ENCODE peak calls at places on chromosomes 13 and 19, in nine cellular contexts. One of them, this sample, is unnamed.

GRCh38 chr13:36965767-36966166 is 33.4 kb downstream of the ALG5 start:
- DNase-seq in A549: no peak
- DNase-seq in K562: no peak
- DNase-seq in SK-N-SH: no peak
- DNase-seq in Panc1: no peak
- DNase-seq in HL-60: no peak
- DNase-seq in HCT116: peak
- DNase-seq in GM12878: no peak
- DNase-seq in HepG2: no peak
- DNase-seq in this sample: no peak

GRCh38 chr13:65843314-65843731 is 1386.8 kb downstream of the PCDH9 start:
- DNase-seq in A549: no peak
- DNase-seq in K562: no peak
- DNase-seq in SK-N-SH: no peak
- DNase-seq in Panc1: no peak
- DNase-seq in HL-60: no peak
- DNase-seq in HCT116: no peak
- DNase-seq in GM12878: no peak
- DNase-seq in HepG2: no peak
- DNase-seq in this sample: no peak

GRCh38 chr19:10881403-10882107 is 10.2 kb downstream of the CARM1 start:
- DNase-seq in A549: no peak
- DNase-seq in K562: peak
- DNase-seq in SK-N-SH: peak
- DNase-seq in Panc1: no peak
- DNase-seq in HL-60: no peak
- DNase-seq in HCT116: no peak
- DNase-seq in GM12878: no peak
- DNase-seq in HepG2: no peak
- DNase-seq in this sample: peak

GRCh38 chr13:83780201-83780600 is 102.1 kb downstream of the SLITRK1 start:
- DNase-seq in A549: no peak
- DNase-seq in K562: peak
- DNase-seq in SK-N-SH: peak
- DNase-seq in Panc1: peak
- DNase-seq in HL-60: peak
- DNase-seq in HCT116: peak
- DNase-seq in GM12878: no peak
- DNase-seq in HepG2: peak
- DNase-seq in this sample: peak

GRCh38 chr13:44302233-44302632 is 71.4 kb upstream of the SERP2 start:
- DNase-seq in A549: no peak
- DNase-seq in K562: no peak
- DNase-seq in SK-N-SH: no peak
- DNase-seq in Panc1: no peak
- DNase-seq in HL-60: no peak
- DNase-seq in HCT116: no peak
- DNase-seq in GM12878: no peak
- DNase-seq in HepG2: no peak
- DNase-seq in this sample: no peak

GRCh38 chr13:97856001-97856675 is 97.3 kb upstream of the IPO5 start:
- DNase-seq in A549: no peak
- DNase-seq in K562: no peak
- DNase-seq in SK-N-SH: peak
- DNase-seq in Panc1: no peak
- DNase-seq in HL-60: no peak
- DNase-seq in HCT116: no peak
- DNase-seq in GM12878: no peak
- DNase-seq in HepG2: no peak
- DNase-seq in this sample: peak

GRCh38 chr19:55257461-55258411 is 1.1 kb downstream of the PPP6R1 start:
- DNase-seq in A549: no peak
- DNase-seq in K562: peak
- DNase-seq in SK-N-SH: peak
- DNase-seq in Panc1: no peak
- DNase-seq in HL-60: peak
- DNase-seq in HCT116: no peak
- DNase-seq in GM12878: no peak
- DNase-seq in HepG2: no peak
- DNase-seq in this sample: peak

GRCh38 chr13:80436571-80437169 is 95.7 kb upstream of the SPRY2 start:
- DNase-seq in A549: no peak
- DNase-seq in K562: no peak
- DNase-seq in SK-N-SH: no peak
- DNase-seq in Panc1: no peak
- DNase-seq in HL-60: no peak
- DNase-seq in HCT116: no peak
- DNase-seq in GM12878: no peak
- DNase-seq in HepG2: no peak
- DNase-seq in this sample: no peak

GRCh38 chr13:43730642-43731041 is 56.1 kb downstream of the ENOX1 start:
- DNase-seq in A549: no peak
- DNase-seq in K562: no peak
- DNase-seq in SK-N-SH: no peak
- DNase-seq in Panc1: no peak
- DNase-seq in HL-60: no peak
- DNase-seq in HCT116: no peak
- DNase-seq in GM12878: no peak
- DNase-seq in HepG2: no peak
- DNase-seq in this sample: no peak

GRCh38 chr13:41501281-41501680 is 43.9 kb downstream of the RGCC start:
- DNase-seq in A549: no peak
- DNase-seq in K562: no peak
- DNase-seq in SK-N-SH: no peak
- DNase-seq in Panc1: no peak
- DNase-seq in HL-60: no peak
- DNase-seq in HCT116: no peak
- DNase-seq in GM12878: no peak
- DNase-seq in HepG2: no peak
- DNase-seq in this sample: no peak

GRCh38 chr13:48233097-48233885 is at the start of gene ITM2B:
- DNase-seq in A549: peak
- DNase-seq in K562: peak
- DNase-seq in SK-N-SH: peak
- DNase-seq in Panc1: no peak
- DNase-seq in HL-60: peak
- DNase-seq in HCT116: peak
- DNase-seq in GM12878: no peak
- DNase-seq in HepG2: peak
- DNase-seq in this sample: peak

GRCh38 chr13:75635101-75635620 is 969 bp upstream of the LMO7 start:
- DNase-seq in A549: no peak
- DNase-seq in K562: no peak
- DNase-seq in SK-N-SH: no peak
- DNase-seq in Panc1: no peak
- DNase-seq in HL-60: no peak
- DNase-seq in HCT116: no peak
- DNase-seq in GM12878: no peak
- DNase-seq in HepG2: peak
- DNase-seq in this sample: peak

GRCh38 chr19:35766571-35767104 is 8.7 kb downstream of the PROSER3 start:
- DNase-seq in A549: no peak
- DNase-seq in K562: no peak
- DNase-seq in SK-N-SH: no peak
- DNase-seq in Panc1: no peak
- DNase-seq in HL-60: no peak
- DNase-seq in HCT116: no peak
- DNase-seq in GM12878: no peak
- DNase-seq in HepG2: no peak
- DNase-seq in this sample: no peak

GRCh38 chr13:99363391-99363790 is 56.2 kb upstream of the GPR183 start:
- DNase-seq in A549: no peak
- DNase-seq in K562: no peak
- DNase-seq in SK-N-SH: no peak
- DNase-seq in Panc1: no peak
- DNase-seq in HL-60: no peak
- DNase-seq in HCT116: no peak
- DNase-seq in GM12878: no peak
- DNase-seq in HepG2: no peak
- DNase-seq in this sample: no peak

GRCh38 chr13:74136089-74136658 is 2.0 kb upstream of the KLF12 start:
- DNase-seq in A549: no peak
- DNase-seq in K562: no peak
- DNase-seq in SK-N-SH: peak
- DNase-seq in Panc1: no peak
- DNase-seq in HL-60: no peak
- DNase-seq in HCT116: no peak
- DNase-seq in GM12878: no peak
- DNase-seq in HepG2: no peak
- DNase-seq in this sample: peak

GRCh38 chr19:30305346-30306060 is 66.7 kb upstream of the ZNF536 start:
- DNase-seq in A549: no peak
- DNase-seq in K562: no peak
- DNase-seq in SK-N-SH: peak
- DNase-seq in Panc1: no peak
- DNase-seq in HL-60: no peak
- DNase-seq in HCT116: no peak
- DNase-seq in GM12878: no peak
- DNase-seq in HepG2: no peak
- DNase-seq in this sample: no peak

GRCh38 chr13:62387642-62388041 is 972.0 kb upstream of the PCDH20 start:
- DNase-seq in A549: no peak
- DNase-seq in K562: no peak
- DNase-seq in SK-N-SH: peak
- DNase-seq in Panc1: no peak
- DNase-seq in HL-60: no peak
- DNase-seq in HCT116: peak
- DNase-seq in GM12878: no peak
- DNase-seq in HepG2: no peak
- DNase-seq in this sample: peak

GRCh38 chr19:20925481-20925880 is 2.4 kb downstream of the ZNF85 start:
- DNase-seq in A549: no peak
- DNase-seq in K562: no peak
- DNase-seq in SK-N-SH: no peak
- DNase-seq in Panc1: no peak
- DNase-seq in HL-60: no peak
- DNase-seq in HCT116: no peak
- DNase-seq in GM12878: no peak
- DNase-seq in HepG2: no peak
- DNase-seq in this sample: no peak

GRCh38 chr19:34350161-34350561 is 14.8 kb upstream of the GPI start:
- DNase-seq in A549: no peak
- DNase-seq in K562: no peak
- DNase-seq in SK-N-SH: no peak
- DNase-seq in Panc1: no peak
- DNase-seq in HL-60: no peak
- DNase-seq in HCT116: no peak
- DNase-seq in GM12878: no peak
- DNase-seq in HepG2: no peak
- DNase-seq in this sample: no peak
- TF ChIP-seq REST in A549: no peak
- TF ChIP-seq REST in K562: no peak
- TF ChIP-seq REST in SK-N-SH: no peak
- TF ChIP-seq REST in Panc1: no peak
- TF ChIP-seq REST in HL-60: no peak
- TF ChIP-seq REST in HCT116: no peak
- TF ChIP-seq REST in GM12878: no peak
- TF ChIP-seq REST in HepG2: no peak
- TF ChIP-seq REST in this sample: no peak

GRCh38 chr13:20227730-20228129 is 4.4 kb downstream of the GJB6 start:
- DNase-seq in A549: no peak
- DNase-seq in K562: no peak
- DNase-seq in SK-N-SH: no peak
- DNase-seq in Panc1: no peak
- DNase-seq in HL-60: no peak
- DNase-seq in HCT116: no peak
- DNase-seq in GM12878: no peak
- DNase-seq in HepG2: no peak
- DNase-seq in this sample: no peak

GRCh38 chr13:20231839-20232555 is at the start of gene GJB6:
- DNase-seq in A549: no peak
- DNase-seq in K562: no peak
- DNase-seq in SK-N-SH: peak
- DNase-seq in Panc1: no peak
- DNase-seq in HL-60: no peak
- DNase-seq in HCT116: no peak
- DNase-seq in GM12878: no peak
- DNase-seq in HepG2: no peak
- DNase-seq in this sample: peak

GRCh38 chr13:20232556-20233277 is 598 bp upstream of the GJB6 start:
- DNase-seq in A549: no peak
- DNase-seq in K562: no peak
- DNase-seq in SK-N-SH: no peak
- DNase-seq in Panc1: no peak
- DNase-seq in HL-60: no peak
- DNase-seq in HCT116: no peak
- DNase-seq in GM12878: no peak
- DNase-seq in HepG2: no peak
- DNase-seq in this sample: no peak

GRCh38 chr13:20227288-20227687 is 4.8 kb downstream of the GJB6 start:
- DNase-seq in A549: no peak
- DNase-seq in K562: no peak
- DNase-seq in SK-N-SH: no peak
- DNase-seq in Panc1: no peak
- DNase-seq in HL-60: no peak
- DNase-seq in HCT116: no peak
- DNase-seq in GM12878: no peak
- DNase-seq in HepG2: no peak
- DNase-seq in this sample: no peak

GRCh38 chr13:20230913-20231838 is 943 bp downstream of the GJB6 start:
- DNase-seq in A549: no peak
- DNase-seq in K562: no peak
- DNase-seq in SK-N-SH: no peak
- DNase-seq in Panc1: no peak
- DNase-seq in HL-60: peak
- DNase-seq in HCT116: no peak
- DNase-seq in GM12878: no peak
- DNase-seq in HepG2: no peak
- DNase-seq in this sample: peak
- TF ChIP-seq REST in A549: no peak
- TF ChIP-seq REST in K562: no peak
- TF ChIP-seq REST in SK-N-SH: no peak
- TF ChIP-seq REST in Panc1: no peak
- TF ChIP-seq REST in HL-60: no peak
- TF ChIP-seq REST in HCT116: no peak
- TF ChIP-seq REST in GM12878: no peak
- TF ChIP-seq REST in HepG2: no peak
- TF ChIP-seq REST in this sample: no peak

GRCh38 chr19:1384085-1384462 is 367 bp downstream of the NDUFS7 start:
- DNase-seq in A549: no peak
- DNase-seq in K562: no peak
- DNase-seq in SK-N-SH: no peak
- DNase-seq in Panc1: no peak
- DNase-seq in HL-60: no peak
- DNase-seq in HCT116: no peak
- DNase-seq in GM12878: no peak
- DNase-seq in HepG2: no peak
- DNase-seq in this sample: no peak
- TF ChIP-seq REST in A549: no peak
- TF ChIP-seq REST in K562: no peak
- TF ChIP-seq REST in SK-N-SH: no peak
- TF ChIP-seq REST in Panc1: no peak
- TF ChIP-seq REST in HL-60: no peak
- TF ChIP-seq REST in HCT116: no peak
- TF ChIP-seq REST in GM12878: no peak
- TF ChIP-seq REST in HepG2: no peak
- TF ChIP-seq REST in this sample: no peak

DNA sequence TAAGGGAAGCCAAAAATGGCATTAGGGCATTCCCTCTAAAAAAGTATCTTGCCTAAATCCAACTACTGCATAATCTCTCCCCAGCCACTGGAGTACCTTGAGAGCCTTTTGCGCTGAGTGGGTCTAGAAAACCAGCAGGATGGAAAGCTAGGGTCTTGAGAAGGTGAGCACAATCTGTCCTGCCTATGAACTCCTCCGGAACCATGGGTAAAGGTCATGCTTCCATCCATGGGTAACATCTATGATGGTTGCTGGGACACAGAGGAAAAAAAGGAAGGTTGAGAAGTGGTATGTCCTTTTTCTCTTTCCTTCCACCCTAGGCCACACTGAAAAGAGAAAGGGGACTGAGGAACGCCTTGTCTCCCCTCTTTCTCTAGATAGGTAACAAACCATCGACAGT is 52.4 kb downstream of the ZNF676 start:
- DNase-seq in A549: no peak
- DNase-seq in K562: peak
- DNase-seq in SK-N-SH: peak
- DNase-seq in Panc1: no peak
- DNase-seq in HL-60: no peak
- DNase-seq in HCT116: peak
- DNase-seq in GM12878: no peak
- DNase-seq in HepG2: no peak
- DNase-seq in this sample: peak
- TF ChIP-seq REST in A549: no peak
- TF ChIP-seq REST in K562: no peak
- TF ChIP-seq REST in SK-N-SH: no peak
- TF ChIP-seq REST in Panc1: no peak
- TF ChIP-seq REST in HL-60: no peak
- TF ChIP-seq REST in HCT116: no peak
- TF ChIP-seq REST in GM12878: no peak
- TF ChIP-seq REST in HepG2: no peak
- TF ChIP-seq REST in this sample: no peak

This sample was measured in GM23338.